ENCODE peak calls at places on chromosomes 12 and 14, in five cellular contexts. K, D, N, T and B are unnamed samples.

GRCh38 chr14:93733646-93734045 is 54.6 kb downstream of the PRIMA1 start:
- DNase-seq in K (no peak), D (no peak), N (no peak), T (no peak), B (no peak)

GRCh38 chr14:49505026-49505766 is 81.0 kb downstream of the RPS29 start:
- DNase-seq in K (no peak), D (no peak), N (no peak), T (no peak), B (no peak)

GRCh38 chr12:108519558-108519957 is 4.5 kb downstream of the FICD start:
- DNase-seq in K (no peak), D (no peak), N (no peak), T (no peak), B (no peak)

GRCh38 chr14:28609228-28609828 is 157.3 kb upstream of the FOXG1 start:
- DNase-seq in K (peak; percentile 37), D (peak; percentile 52), N (no peak), T (peak; percentile 84), B (no peak)

GRCh38 chr14:55731881-55732498 is 152.0 kb downstream of the KTN1 start:
- DNase-seq in K (peak; percentile 42), D (no peak), N (no peak), T (peak; percentile 64), B (no peak)

GRCh38 chr12:124747426-124748161 is 116.1 kb downstream of the SCARB1 start:
- DNase-seq in K (no peak), D (no peak), N (no peak), T (peak; percentile 76), B (no peak)

GRCh38 chr12:65673732-65674131 is 150.6 kb upstream of the HMGA2 start:
- DNase-seq in K (no peak), D (no peak), N (no peak), T (peak; percentile 62), B (no peak)

GRCh38 chr14:96055753-96056508 is 16.8 kb downstream of the C14orf132 start:
- DNase-seq in K (no peak), D (no peak), N (no peak), T (no peak), B (no peak)

GRCh38 chr14:104794641-104795467 is 694 bp downstream of the AKT1 start:
- DNase-seq in K (no peak), D (no peak), N (no peak), T (peak; percentile 32), B (no peak)

GRCh38 chr14:52064174-52064573 is 4.7 kb downstream of the NID2 start:
- DNase-seq in K (no peak), D (no peak), N (no peak), T (no peak), B (no peak)

GRCh38 chr12:852864-853263 is 96.6 kb downstream of the RAD52 start:
- DNase-seq in K (no peak), D (no peak), N (no peak), T (no peak), B (no peak)

GRCh38 chr12:113208041-113208934 is 13.0 kb upstream of the TPCN1 start:
- DNase-seq in K (no peak), D (no peak), N (peak; percentile 65), T (peak; percentile 55), B (no peak)

GRCh38 chr14:68143341-68143807 is 323.8 kb downstream of the RAD51B start:
- DNase-seq in K (peak; percentile 40), D (no peak), N (peak; percentile 60), T (peak; percentile 96), B (peak; percentile 82)

GRCh38 chr14:36520601-36521525 is 831 bp upstream of the NKX2-1 start:
- DNase-seq in K (no peak), D (no peak), N (peak; percentile 40), T (peak; percentile 19), B (no peak)

GRCh38 chr14:106044949-106045596 is 518.7 kb downstream of the TMEM121 start:
- DNase-seq in K (no peak), D (peak; percentile 27), N (peak; percentile 54), T (no peak), B (no peak)

GRCh38 chr14:104933721-104934379 is 9.2 kb downstream of the PLD4 start:
- DNase-seq in K (peak; percentile 9), D (no peak), N (no peak), T (no peak), B (no peak)

GRCh38 chr12:12480074-12480473 is 82.6 kb downstream of the DUSP16 start:
- DNase-seq in K (no peak), D (no peak), N (no peak), T (no peak), B (no peak)

GRCh38 chr12:45909041-45909713 is 81.2 kb downstream of the SCAF11 start:
- DNase-seq in K (no peak), D (no peak), N (no peak), T (no peak), B (no peak)

GRCh38 chr12:124720687-124721500 is 142.8 kb downstream of the SCARB1 start:
- DNase-seq in K (no peak), D (no peak), N (no peak), T (peak; percentile 74), B (no peak)

GRCh38 chr14:50928002-50928635 is 16.2 kb downstream of the PYGL start:
- DNase-seq in K (no peak), D (no peak), N (peak; percentile 52), T (peak; percentile 95), B (peak; percentile 61)

GRCh38 chr12:107560194-107560905 is 125.2 kb upstream of the PWP1 start:
- DNase-seq in K (no peak), D (peak; percentile 39), N (no peak), T (no peak), B (no peak)

GRCh38 chr12:57479376-57480115 is at the start of gene ARHGAP9:
- DNase-seq in K (no peak), D (no peak), N (no peak), T (no peak), B (no peak)

GRCh38 chr14:34843011-34843554 is 32.1 kb downstream of the BAZ1A start:
- DNase-seq in K (no peak), D (no peak), N (no peak), T (peak; percentile 64), B (no peak)

GRCh38 chr12:106753526-106753925 is 21.0 kb upstream of the RIC8B start:
- DNase-seq in K (no peak), D (no peak), N (no peak), T (no peak), B (no peak)

GRCh38 chr12:124456652-124457152 is 110.7 kb downstream of the NCOR2 start:
- DNase-seq in K (no peak), D (no peak), N (peak; percentile 62), T (no peak), B (no peak)

GRCh38 chr14:102096569-102097188 is 9.8 kb upstream of the HSP90AA1 start:
- DNase-seq in K (peak; percentile 85), D (no peak), N (peak; percentile 83), T (peak; percentile 89), B (peak; percentile 88)
- H3K9me3 ChIP-seq in K (no peaks in the 10 kb centered on the region), D (no peaks in the 10 kb centered on the region), N (no peaks in the 10 kb centered on the region), T (no peaks in the 10 kb centered on the region), B (no peaks in the 10 kb centered on the region)

GRCh38 chr12:5187136-5187535 is 143.5 kb downstream of the KCNA5 start:
- DNase-seq in K (no peak), D (no peak), N (no peak), T (no peak), B (no peak)

GRCh38 chr12:5185435-5186069 is 141.9 kb downstream of the KCNA5 start:
- DNase-seq in K (no peak), D (no peak), N (no peak), T (no peak), B (no peak)

GRCh38 chr12:5186715-5187114 is 143.0 kb downstream of the KCNA5 start:
- DNase-seq in K (no peak), D (no peak), N (no peak), T (no peak), B (no peak)

GRCh38 chr12:5189173-5189572 is 145.5 kb downstream of the KCNA5 start:
- DNase-seq in K (no peak), D (no peak), N (no peak), T (no peak), B (no peak)

GRCh38 chr12:5188413-5188930 is 144.8 kb downstream of the KCNA5 start:
- DNase-seq in K (no peak), D (no peak), N (no peak), T (no peak), B (no peak)
- H3K4me1 ChIP-seq in K (no peaks in the 10 kb centered on the region), D (no peaks in the 10 kb centered on the region), N (no peaks in the 10 kb centered on the region), T (no peaks in the 10 kb centered on the region), B (no peaks in the 10 kb centered on the region)

DNA sequence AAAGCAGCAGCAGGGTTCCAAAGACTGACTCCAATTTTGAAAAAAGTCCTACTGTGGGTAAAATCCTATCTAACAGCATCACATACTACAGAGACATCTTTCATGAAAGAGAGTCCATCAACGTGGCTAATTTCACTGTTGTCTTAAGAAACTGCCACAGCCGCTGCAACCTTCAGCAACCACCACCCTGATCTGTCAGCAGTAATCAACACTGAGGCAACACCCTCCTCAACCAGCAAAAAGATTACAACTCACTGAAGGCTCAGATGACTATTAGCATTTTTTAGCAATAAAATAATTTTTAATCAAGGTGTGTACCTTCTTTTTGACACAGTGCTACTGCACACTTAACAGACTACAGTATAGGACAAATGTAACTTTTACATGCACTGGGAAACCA is 6.6 kb downstream of the CAPRIN2 start:
- DNase-seq in K (no peak), D (no peak), N (no peak), T (peak; percentile 38), B (no peak)
- H3K9me3 ChIP-seq in K (no peaks in the 10 kb centered on the region), D (peaks cover 9% of the 10 kb centered on the region), N (no peaks in the 10 kb centered on the region), T (no peaks in the 10 kb centered on the region), B (no peaks in the 10 kb centered on the region)

GRCh38 chr12:54135621-54136027 is 53.2 kb downstream of the SMUG1 start:
- DNase-seq in K (no peak), D (no peak), N (no peak), T (no peak), B (no peak)

GRCh38 chr12:54139030-54139429 is 49.8 kb downstream of the SMUG1 start:
- DNase-seq in K (no peak), D (no peak), N (no peak), T (no peak), B (no peak)

GRCh38 chr12:54140958-54141388 is 47.8 kb downstream of the SMUG1 start:
- DNase-seq in K (no peak), D (no peak), N (no peak), T (peak; percentile 14), B (no peak)

GRCh38 chr12:54136844-54137580 is 51.8 kb downstream of the SMUG1 start:
- DNase-seq in K (no peak), D (no peak), N (no peak), T (no peak), B (no peak)

DNA sequence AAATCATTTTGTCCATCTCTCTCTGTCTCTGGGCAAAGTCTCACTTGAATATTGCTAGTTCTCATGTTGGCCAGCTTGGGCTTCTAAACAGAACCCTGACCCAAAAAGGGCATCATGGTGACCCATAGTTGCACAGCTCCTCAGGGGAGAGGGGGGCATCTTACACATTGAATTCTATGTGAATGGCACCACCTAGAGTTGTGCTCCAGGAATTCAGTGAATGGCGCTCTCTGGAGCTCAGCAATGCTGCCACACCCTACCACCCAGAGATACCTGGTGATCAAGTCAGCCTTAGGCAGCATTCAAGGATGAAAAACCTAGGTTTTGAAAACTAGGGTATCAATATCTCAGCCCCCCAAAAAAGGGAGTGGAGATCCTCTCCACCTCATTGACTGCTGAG is 50.6 kb downstream of the SMUG1 start:
- DNase-seq in K (no peak), D (no peak), N (no peak), T (no peak), B (no peak)
- H3K4me1 ChIP-seq in K (no peaks in the 10 kb centered on the region), D (peaks cover 17% of the 10 kb centered on the region), N (no peaks in the 10 kb centered on the region), T (peaks cover 8% of the 10 kb centered on the region), B (no peaks in the 10 kb centered on the region)

GRCh38 chr14:98952595-98953325 is 319.2 kb downstream of the BCL11B start:
- DNase-seq in K (no peak), D (no peak), N (no peak), T (peak; percentile 72), B (peak; percentile 66)
- H3K9me3 ChIP-seq in K (no peaks in the 10 kb centered on the region), D (peaks cover 8% of the 10 kb centered on the region), N (no peaks in the 10 kb centered on the region), T (no peaks in the 10 kb centered on the region), B (no peaks in the 10 kb centered on the region)